ENCODE peak calls at places on chromosomes 7 and 10, in ten cellular contexts. One of them, this sample, is unnamed.

GRCh38 chr7:160958-161725 is 31.2 kb upstream of the FAM20C start:
- DNase-seq in coronary artery: no peak
- DNase-seq in effector memory CD8-positive, alpha-beta T cell: no peak
- DNase-seq in nucleus accumbens: no peak
- DNase-seq in activated naive CD4-positive, alpha-beta T cell treated with anti-CD3 and anti-CD28 coated beads, Interleukin-2, amount 10 ng/mL, durations not matched to agents 7 days and 5 days: no peak
- DNase-seq in AG10803: no peak
- DNase-seq in dorsolateral prefrontal cortex: no peak
- DNase-seq in kidney tubule cell: no peak
- DNase-seq in SIG-M5: no peak
- DNase-seq in B cell: no peak
- DNase-seq in this sample: no peak

GRCh38 chr7:156733638-156734037 is 93.1 kb downstream of the RNF32 start:
- DNase-seq in coronary artery: no peak
- DNase-seq in effector memory CD8-positive, alpha-beta T cell: no peak
- DNase-seq in nucleus accumbens: no peak
- DNase-seq in activated naive CD4-positive, alpha-beta T cell treated with anti-CD3 and anti-CD28 coated beads, Interleukin-2, amount 10 ng/mL, durations not matched to agents 7 days and 5 days: no peak
- DNase-seq in AG10803: no peak
- DNase-seq in dorsolateral prefrontal cortex: no peak
- DNase-seq in kidney tubule cell: no peak
- DNase-seq in SIG-M5: no peak
- DNase-seq in B cell: no peak
- DNase-seq in this sample: no peak

GRCh38 chr7:107201795-107202450 is 33.1 kb downstream of the HBP1 start:
- DNase-seq in coronary artery: no peak
- DNase-seq in effector memory CD8-positive, alpha-beta T cell: no peak
- DNase-seq in nucleus accumbens: no peak
- DNase-seq in activated naive CD4-positive, alpha-beta T cell treated with anti-CD3 and anti-CD28 coated beads, Interleukin-2, amount 10 ng/mL, durations not matched to agents 7 days and 5 days: peak; percentile 40
- DNase-seq in AG10803: no peak
- DNase-seq in dorsolateral prefrontal cortex: peak; percentile 62
- DNase-seq in kidney tubule cell: peak; percentile 50
- DNase-seq in SIG-M5: no peak
- DNase-seq in B cell: no peak
- DNase-seq in this sample: peak; percentile 46

GRCh38 chr7:148368562-148368961 is 222.0 kb upstream of the C7orf33 start:
- DNase-seq in coronary artery: no peak
- DNase-seq in effector memory CD8-positive, alpha-beta T cell: no peak
- DNase-seq in nucleus accumbens: no peak
- DNase-seq in activated naive CD4-positive, alpha-beta T cell treated with anti-CD3 and anti-CD28 coated beads, Interleukin-2, amount 10 ng/mL, durations not matched to agents 7 days and 5 days: no peak
- DNase-seq in AG10803: no peak
- DNase-seq in dorsolateral prefrontal cortex: no peak
- DNase-seq in kidney tubule cell: no peak
- DNase-seq in SIG-M5: no peak
- DNase-seq in B cell: no peak
- DNase-seq in this sample: no peak

GRCh38 chr7:135964791-135965190 is 12.4 kb downstream of the MTPN start:
- DNase-seq in coronary artery: no peak
- DNase-seq in effector memory CD8-positive, alpha-beta T cell: no peak
- DNase-seq in nucleus accumbens: no peak
- DNase-seq in activated naive CD4-positive, alpha-beta T cell treated with anti-CD3 and anti-CD28 coated beads, Interleukin-2, amount 10 ng/mL, durations not matched to agents 7 days and 5 days: no peak
- DNase-seq in AG10803: no peak
- DNase-seq in dorsolateral prefrontal cortex: no peak
- DNase-seq in kidney tubule cell: no peak
- DNase-seq in SIG-M5: no peak
- DNase-seq in B cell: no peak
- DNase-seq in this sample: peak; percentile 13

GRCh38 chr7:151436446-151437162 is 3.3 kb downstream of the CRYGN start:
- DNase-seq in coronary artery: peak; percentile 85
- DNase-seq in effector memory CD8-positive, alpha-beta T cell: no peak
- DNase-seq in nucleus accumbens: no peak
- DNase-seq in activated naive CD4-positive, alpha-beta T cell treated with anti-CD3 and anti-CD28 coated beads, Interleukin-2, amount 10 ng/mL, durations not matched to agents 7 days and 5 days: no peak
- DNase-seq in AG10803: no peak
- DNase-seq in dorsolateral prefrontal cortex: no peak
- DNase-seq in kidney tubule cell: no peak
- DNase-seq in SIG-M5: no peak
- DNase-seq in B cell: no peak
- DNase-seq in this sample: peak; percentile 75

GRCh38 chr10:11918384-11918783 is 95.2 kb downstream of the PROSER2 start:
- DNase-seq in coronary artery: peak; percentile 29
- DNase-seq in effector memory CD8-positive, alpha-beta T cell: no peak
- DNase-seq in nucleus accumbens: no peak
- DNase-seq in activated naive CD4-positive, alpha-beta T cell treated with anti-CD3 and anti-CD28 coated beads, Interleukin-2, amount 10 ng/mL, durations not matched to agents 7 days and 5 days: no peak
- DNase-seq in AG10803: no peak
- DNase-seq in dorsolateral prefrontal cortex: no peak
- DNase-seq in kidney tubule cell: no peak
- DNase-seq in SIG-M5: no peak
- DNase-seq in B cell: peak; percentile 18
- DNase-seq in this sample: no peak

GRCh38 chr7:27810186-27810585 is 70.2 kb downstream of the TAX1BP1 start:
- DNase-seq in coronary artery: no peak
- DNase-seq in effector memory CD8-positive, alpha-beta T cell: no peak
- DNase-seq in nucleus accumbens: no peak
- DNase-seq in activated naive CD4-positive, alpha-beta T cell treated with anti-CD3 and anti-CD28 coated beads, Interleukin-2, amount 10 ng/mL, durations not matched to agents 7 days and 5 days: no peak
- DNase-seq in AG10803: no peak
- DNase-seq in dorsolateral prefrontal cortex: no peak
- DNase-seq in kidney tubule cell: no peak
- DNase-seq in SIG-M5: no peak
- DNase-seq in B cell: no peak
- DNase-seq in this sample: no peak

GRCh38 chr7:149209518-149210269 is 14.3 kb downstream of the ZNF282 start:
- DNase-seq in coronary artery: no peak
- DNase-seq in effector memory CD8-positive, alpha-beta T cell: peak; percentile 47
- DNase-seq in nucleus accumbens: no peak
- DNase-seq in activated naive CD4-positive, alpha-beta T cell treated with anti-CD3 and anti-CD28 coated beads, Interleukin-2, amount 10 ng/mL, durations not matched to agents 7 days and 5 days: peak; percentile 80
- DNase-seq in AG10803: peak; percentile 29
- DNase-seq in dorsolateral prefrontal cortex: no peak
- DNase-seq in kidney tubule cell: peak; percentile 76
- DNase-seq in SIG-M5: no peak
- DNase-seq in B cell: peak; percentile 55
- DNase-seq in this sample: peak; percentile 80

GRCh38 chr7:135414850-135415439 is 95.0 kb downstream of the CNOT4 start:
- DNase-seq in coronary artery: no peak
- DNase-seq in effector memory CD8-positive, alpha-beta T cell: peak; percentile 3
- DNase-seq in nucleus accumbens: no peak
- DNase-seq in activated naive CD4-positive, alpha-beta T cell treated with anti-CD3 and anti-CD28 coated beads, Interleukin-2, amount 10 ng/mL, durations not matched to agents 7 days and 5 days: peak; percentile 42
- DNase-seq in AG10803: peak; percentile 66
- DNase-seq in dorsolateral prefrontal cortex: no peak
- DNase-seq in kidney tubule cell: peak; percentile 54
- DNase-seq in SIG-M5: no peak
- DNase-seq in B cell: no peak
- DNase-seq in this sample: peak; percentile 64

GRCh38 chr7:24982917-24983316 is 2.9 kb upstream of the OSBPL3 start:
- DNase-seq in coronary artery: no peak
- DNase-seq in effector memory CD8-positive, alpha-beta T cell: no peak
- DNase-seq in nucleus accumbens: no peak
- DNase-seq in activated naive CD4-positive, alpha-beta T cell treated with anti-CD3 and anti-CD28 coated beads, Interleukin-2, amount 10 ng/mL, durations not matched to agents 7 days and 5 days: peak; percentile 39
- DNase-seq in AG10803: no peak
- DNase-seq in dorsolateral prefrontal cortex: no peak
- DNase-seq in kidney tubule cell: no peak
- DNase-seq in SIG-M5: no peak
- DNase-seq in B cell: no peak
- DNase-seq in this sample: peak; percentile 17

GRCh38 chr10:97623277-97623676 is 10.0 kb downstream of the MORN4 start:
- DNase-seq in coronary artery: no peak
- DNase-seq in effector memory CD8-positive, alpha-beta T cell: no peak
- DNase-seq in nucleus accumbens: no peak
- DNase-seq in activated naive CD4-positive, alpha-beta T cell treated with anti-CD3 and anti-CD28 coated beads, Interleukin-2, amount 10 ng/mL, durations not matched to agents 7 days and 5 days: no peak
- DNase-seq in AG10803: no peak
- DNase-seq in dorsolateral prefrontal cortex: no peak
- DNase-seq in kidney tubule cell: peak; percentile 31
- DNase-seq in SIG-M5: no peak
- DNase-seq in B cell: no peak
- DNase-seq in this sample: no peak

GRCh38 chr10:19828278-19829049 is 12.2 kb downstream of the PLXDC2 start:
- DNase-seq in coronary artery: no peak
- DNase-seq in effector memory CD8-positive, alpha-beta T cell: no peak
- DNase-seq in nucleus accumbens: no peak
- DNase-seq in activated naive CD4-positive, alpha-beta T cell treated with anti-CD3 and anti-CD28 coated beads, Interleukin-2, amount 10 ng/mL, durations not matched to agents 7 days and 5 days: no peak
- DNase-seq in AG10803: peak; percentile 25
- DNase-seq in dorsolateral prefrontal cortex: no peak
- DNase-seq in kidney tubule cell: no peak
- DNase-seq in SIG-M5: no peak
- DNase-seq in B cell: no peak
- DNase-seq in this sample: no peak

GRCh38 chr7:138001529-138002095 is at the start of gene CREB3L2:
- DNase-seq in coronary artery: peak; percentile 87
- DNase-seq in effector memory CD8-positive, alpha-beta T cell: peak; percentile 71
- DNase-seq in nucleus accumbens: peak; percentile 59
- DNase-seq in activated naive CD4-positive, alpha-beta T cell treated with anti-CD3 and anti-CD28 coated beads, Interleukin-2, amount 10 ng/mL, durations not matched to agents 7 days and 5 days: peak; percentile 81
- DNase-seq in AG10803: peak; percentile 73
- DNase-seq in dorsolateral prefrontal cortex: peak; percentile 61
- DNase-seq in kidney tubule cell: peak; percentile 69
- DNase-seq in SIG-M5: no peak
- DNase-seq in B cell: peak; percentile 53
- DNase-seq in this sample: peak; percentile 81

GRCh38 chr7:126657137-126657536 is 595.6 kb downstream of the GRM8 start:
- DNase-seq in coronary artery: no peak
- DNase-seq in effector memory CD8-positive, alpha-beta T cell: no peak
- DNase-seq in nucleus accumbens: no peak
- DNase-seq in activated naive CD4-positive, alpha-beta T cell treated with anti-CD3 and anti-CD28 coated beads, Interleukin-2, amount 10 ng/mL, durations not matched to agents 7 days and 5 days: no peak
- DNase-seq in AG10803: no peak
- DNase-seq in dorsolateral prefrontal cortex: no peak
- DNase-seq in kidney tubule cell: no peak
- DNase-seq in SIG-M5: no peak
- DNase-seq in B cell: no peak
- DNase-seq in this sample: no peak

GRCh38 chr7:6612819-6613218 is 2.6 kb upstream of the ZNF853 start:
- DNase-seq in coronary artery: no peak
- DNase-seq in effector memory CD8-positive, alpha-beta T cell: no peak
- DNase-seq in nucleus accumbens: no peak
- DNase-seq in activated naive CD4-positive, alpha-beta T cell treated with anti-CD3 and anti-CD28 coated beads, Interleukin-2, amount 10 ng/mL, durations not matched to agents 7 days and 5 days: no peak
- DNase-seq in AG10803: no peak
- DNase-seq in dorsolateral prefrontal cortex: no peak
- DNase-seq in kidney tubule cell: no peak
- DNase-seq in SIG-M5: no peak
- DNase-seq in B cell: no peak
- DNase-seq in this sample: no peak

GRCh38 chr7:101954494-101954893 is 137.1 kb downstream of the CUX1 start:
- DNase-seq in coronary artery: no peak
- DNase-seq in effector memory CD8-positive, alpha-beta T cell: no peak
- DNase-seq in nucleus accumbens: no peak
- DNase-seq in activated naive CD4-positive, alpha-beta T cell treated with anti-CD3 and anti-CD28 coated beads, Interleukin-2, amount 10 ng/mL, durations not matched to agents 7 days and 5 days: no peak
- DNase-seq in AG10803: no peak
- DNase-seq in dorsolateral prefrontal cortex: no peak
- DNase-seq in kidney tubule cell: no peak
- DNase-seq in SIG-M5: no peak
- DNase-seq in B cell: no peak
- DNase-seq in this sample: no peak

GRCh38 chr10:119025336-119025735 is 4.2 kb upstream of the NANOS1 start:
- DNase-seq in coronary artery: peak; percentile 83
- DNase-seq in effector memory CD8-positive, alpha-beta T cell: no peak
- DNase-seq in nucleus accumbens: no peak
- DNase-seq in activated naive CD4-positive, alpha-beta T cell treated with anti-CD3 and anti-CD28 coated beads, Interleukin-2, amount 10 ng/mL, durations not matched to agents 7 days and 5 days: no peak
- DNase-seq in AG10803: peak; percentile 72
- DNase-seq in dorsolateral prefrontal cortex: peak; percentile 61
- DNase-seq in kidney tubule cell: peak; percentile 92
- DNase-seq in SIG-M5: no peak
- DNase-seq in B cell: no peak
- DNase-seq in this sample: peak; percentile 90

GRCh38 chr10:71486465-71487114 is 89.9 kb downstream of the CDH23 start:
- DNase-seq in coronary artery: no peak
- DNase-seq in effector memory CD8-positive, alpha-beta T cell: peak; percentile 7
- DNase-seq in nucleus accumbens: peak; percentile 15
- DNase-seq in activated naive CD4-positive, alpha-beta T cell treated with anti-CD3 and anti-CD28 coated beads, Interleukin-2, amount 10 ng/mL, durations not matched to agents 7 days and 5 days: peak; percentile 60
- DNase-seq in AG10803: peak; percentile 27
- DNase-seq in dorsolateral prefrontal cortex: no peak
- DNase-seq in kidney tubule cell: peak; percentile 28
- DNase-seq in SIG-M5: no peak
- DNase-seq in B cell: no peak
- DNase-seq in this sample: peak; percentile 32

GRCh38 chr10:63887026-63887589 is 365.9 kb downstream of the REEP3 start:
- DNase-seq in coronary artery: no peak
- DNase-seq in effector memory CD8-positive, alpha-beta T cell: no peak
- DNase-seq in nucleus accumbens: no peak
- DNase-seq in activated naive CD4-positive, alpha-beta T cell treated with anti-CD3 and anti-CD28 coated beads, Interleukin-2, amount 10 ng/mL, durations not matched to agents 7 days and 5 days: no peak
- DNase-seq in AG10803: no peak
- DNase-seq in dorsolateral prefrontal cortex: no peak
- DNase-seq in kidney tubule cell: no peak
- DNase-seq in SIG-M5: no peak
- DNase-seq in B cell: no peak
- DNase-seq in this sample: no peak

GRCh38 chr7:53350241-53350640 is 314.8 kb downstream of the POM121L12 start:
- DNase-seq in coronary artery: no peak
- DNase-seq in effector memory CD8-positive, alpha-beta T cell: no peak
- DNase-seq in nucleus accumbens: no peak
- DNase-seq in activated naive CD4-positive, alpha-beta T cell treated with anti-CD3 and anti-CD28 coated beads, Interleukin-2, amount 10 ng/mL, durations not matched to agents 7 days and 5 days: no peak
- DNase-seq in AG10803: no peak
- DNase-seq in dorsolateral prefrontal cortex: no peak
- DNase-seq in kidney tubule cell: peak; percentile 54
- DNase-seq in SIG-M5: no peak
- DNase-seq in B cell: no peak
- DNase-seq in this sample: no peak

This sample was measured in EH.